ENCODE peak calls at places on chromosomes 12 and 14, in four cellular contexts. V, Z, D and B are unnamed samples.

GRCh38 chr14:34043627-34044372 is 92.9 kb upstream of the EGLN3 start:
- DNase-seq in Z (no peak), V (no peak), D (no peak), B (no peak)

GRCh38 chr14:103549361-103550311 is 12.8 kb downstream of the BAG5 start:
- DNase-seq in V (no peak), D (no peak), Z (no peak), B (no peak)

GRCh38 chr14:82710257-82710841 is 1176.7 kb upstream of the SEL1L start:
- DNase-seq in V (peak), D (no peak), Z (peak), B (no peak)

GRCh38 chr12:22312336-22312735 is 22.2 kb downstream of the ST8SIA1 start:
- DNase-seq in V (no peak), D (no peak), Z (peak), B (peak)

GRCh38 chr12:13359636-13360035 is 163.1 kb downstream of the EMP1 start:
- DNase-seq in D (no peak), V (no peak), Z (no peak), B (no peak)

GRCh38 chr12:124188561-124189405 is 106.1 kb upstream of the RFLNA start:
- DNase-seq in D (no peak), Z (no peak), V (no peak), B (peak)

GRCh38 chr12:269216-269615 is 6.6 kb upstream of the SLC6A13 start:
- DNase-seq in Z (peak), V (no peak), D (no peak), B (no peak)

GRCh38 chr12:38961044-38961443 is 55.7 kb upstream of the CPNE8 start:
- DNase-seq in Z (no peak), V (no peak), D (no peak), B (no peak)

GRCh38 chr12:8544295-8544694 is 3.6 kb upstream of the CLEC4E start:
- DNase-seq in D (peak), Z (peak), V (peak), B (no peak)

GRCh38 chr14:96380735-96381134 is 11.2 kb upstream of the AK7 start:
- DNase-seq in D (no peak), V (no peak), Z (no peak), B (no peak)

GRCh38 chr14:102374264-102374663 is 11.5 kb downstream of the TECPR2 start:
- DNase-seq in D (no peak), V (no peak), Z (no peak), B (no peak)

DNA sequence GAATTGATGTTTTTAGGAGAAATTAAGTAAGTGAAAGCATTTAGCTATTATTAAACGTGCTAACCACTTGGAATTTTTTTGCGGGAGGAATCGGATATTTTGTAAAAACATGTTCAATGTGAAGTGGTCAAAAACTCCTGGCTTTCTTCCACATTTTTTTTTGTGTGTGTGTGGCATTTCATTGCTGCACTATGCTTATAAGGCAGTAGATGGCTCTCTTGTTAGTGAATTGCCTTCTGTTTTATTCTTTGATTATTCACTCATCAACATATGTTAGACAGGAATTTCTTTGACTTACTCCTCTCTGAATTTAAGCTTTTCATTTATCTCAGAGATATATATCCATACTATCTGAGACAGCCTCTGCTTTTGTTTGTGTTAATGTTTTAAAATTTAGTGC is 71.3 kb downstream of the DERA start:
- DNase-seq in V (no peak), Z (peak), D (peak), B (no peak)
- TF ChIP-seq CTCF in V (peak), Z (peak), D (peak), B (peak)

GRCh38 chr12:57133916-57134315 is 5.6 kb downstream of the LRP1 start:
- DNase-seq in V (no peak), Z (no peak), D (no peak), B (no peak)

GRCh38 chr12:57133013-57133569 is 4.8 kb downstream of the LRP1 start:
- DNase-seq in D (no peak), Z (peak), V (no peak), B (no peak)

GRCh38 chr12:57134949-57135348 is 6.7 kb downstream of the LRP1 start:
- DNase-seq in Z (no peak), D (no peak), V (no peak), B (no peak)

GRCh38 chr12:57135939-57136338 is 7.7 kb downstream of the LRP1 start:
- DNase-seq in D (no peak), V (no peak), Z (peak), B (no peak)

DNA sequence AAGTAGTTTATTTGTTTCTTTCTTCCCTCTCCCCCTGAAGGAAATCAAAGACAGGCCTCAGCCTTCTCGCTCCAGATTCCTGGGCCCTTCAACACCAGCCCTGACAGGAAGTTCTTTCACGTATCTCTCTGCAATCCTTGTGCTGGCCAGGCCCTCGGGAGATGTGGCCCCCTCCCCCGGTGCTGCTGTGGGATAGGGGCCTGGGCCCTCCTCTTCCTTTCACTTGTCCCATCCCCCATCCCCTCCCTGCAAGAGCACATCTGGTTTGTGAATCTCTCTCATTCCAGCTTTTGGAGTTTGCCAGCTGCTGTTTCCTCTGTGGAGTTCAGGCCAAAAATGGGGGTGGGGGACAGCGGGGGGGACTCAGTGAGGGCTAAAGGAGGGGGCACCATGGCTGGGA is 7.2 kb downstream of the LRP1 start:
- DNase-seq in D (no peak), V (no peak), Z (peak), B (no peak)
- H3K4me3 ChIP-seq in D (peak), V (no peak), Z (peak), B (no peak)

GRCh38 chr12:71938728-71939385 is at the start of gene TPH2:
- DNase-seq in V (peak), D (no peak), Z (peak), B (no peak)
- TF ChIP-seq CTCF in V (peak), D (peak), Z (peak), B (peak)

DNA sequence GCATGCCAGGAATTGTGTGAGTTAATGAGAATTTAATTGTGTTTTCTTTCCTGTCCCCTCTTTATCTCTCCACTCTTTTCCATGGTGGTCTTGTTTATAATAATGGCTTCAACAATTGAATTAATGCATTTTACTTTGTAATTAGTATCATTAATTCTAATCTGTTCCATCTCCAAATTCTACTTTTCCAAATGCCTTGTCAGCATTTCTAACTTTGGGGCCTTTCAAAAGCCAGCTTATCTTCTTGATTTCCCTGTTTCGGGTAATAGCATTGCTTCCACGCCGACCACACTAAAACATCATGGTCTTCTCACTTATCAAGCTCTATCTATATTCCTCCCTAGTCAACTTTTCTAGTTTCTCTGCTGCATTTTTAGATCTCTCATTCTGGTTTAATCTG is 54.2 kb upstream of the RMST start:
- DNase-seq in V (no peak), D (no peak), Z (no peak), B (no peak)
- H3K4me3 ChIP-seq in V (no peak), D (no peak), Z (no peak), B (no peak)

DNA sequence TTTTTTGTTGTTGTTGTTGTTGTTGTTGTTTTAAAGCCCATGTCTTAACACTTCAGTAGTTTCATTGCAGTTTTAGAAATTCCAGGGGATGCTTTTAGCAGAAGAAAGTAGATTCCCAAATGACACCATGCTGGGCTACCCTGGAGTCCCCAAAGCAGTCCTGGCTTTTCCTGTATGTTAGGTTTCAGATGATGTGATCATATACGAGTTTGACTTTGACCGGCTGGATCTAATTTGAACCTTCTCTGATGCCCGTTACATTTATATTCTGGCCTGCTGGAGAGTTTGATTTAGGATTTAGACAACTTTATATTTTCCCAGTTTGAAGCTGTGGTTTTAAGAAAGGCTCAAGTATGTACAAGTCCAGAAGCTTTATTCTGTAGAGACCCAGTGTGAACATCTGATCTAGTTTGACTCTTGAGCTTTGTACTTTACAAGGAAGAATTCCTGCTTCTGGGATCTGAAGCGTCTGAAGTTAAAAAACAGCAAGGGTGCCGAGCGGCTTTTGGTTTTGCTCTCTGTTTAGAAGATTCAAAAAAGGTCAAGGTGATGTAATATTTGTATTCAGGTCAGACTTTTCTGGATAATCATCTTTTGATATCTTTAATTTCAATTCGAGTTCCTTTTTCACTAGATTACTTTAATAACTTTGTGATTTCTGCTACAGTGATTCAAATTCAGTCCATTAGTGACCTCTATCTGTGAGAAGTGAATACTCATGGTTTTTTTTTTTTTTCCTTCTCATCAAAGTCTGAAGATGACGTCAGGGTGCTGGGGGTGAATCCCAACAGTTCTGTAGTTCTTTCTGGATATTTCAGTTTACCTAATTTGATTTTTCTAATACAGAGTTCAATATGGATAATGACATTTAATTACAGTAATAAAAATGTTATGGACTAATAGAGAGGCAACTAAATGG is 6.2 kb downstream of the FLRT2 start:
- DNase-seq in V (no peak), Z (peak), D (no peak), B (no peak)
- TF ChIP-seq CTCF in V (no peak), Z (peak), D (peak), B (peak)

GRCh38 chr12:47950856-47951468 is 12.4 kb upstream of the TMEM106C start:
- DNase-seq in Z (no peak), D (no peak), V (no peak), B (no peak)

GRCh38 chr12:47954058-47954457 is 9.3 kb upstream of the TMEM106C start:
- DNase-seq in D (no peak), Z (no peak), V (no peak), B (no peak)

GRCh38 chr12:47949441-47950341 is 13.7 kb upstream of the TMEM106C start:
- DNase-seq in V (peak), Z (peak), D (peak), B (no peak)

GRCh38 chr12:47955059-47955458 is 8.3 kb upstream of the TMEM106C start:
- DNase-seq in V (no peak), Z (peak), D (no peak), B (no peak)

GRCh38 chr12:47954467-47955045 is 8.8 kb upstream of the TMEM106C start:
- DNase-seq in D (no peak), V (no peak), Z (no peak), B (no peak)
- H3K4me3 ChIP-seq in D (no peak), V (no peak), Z (no peak), B (no peak)

DNA sequence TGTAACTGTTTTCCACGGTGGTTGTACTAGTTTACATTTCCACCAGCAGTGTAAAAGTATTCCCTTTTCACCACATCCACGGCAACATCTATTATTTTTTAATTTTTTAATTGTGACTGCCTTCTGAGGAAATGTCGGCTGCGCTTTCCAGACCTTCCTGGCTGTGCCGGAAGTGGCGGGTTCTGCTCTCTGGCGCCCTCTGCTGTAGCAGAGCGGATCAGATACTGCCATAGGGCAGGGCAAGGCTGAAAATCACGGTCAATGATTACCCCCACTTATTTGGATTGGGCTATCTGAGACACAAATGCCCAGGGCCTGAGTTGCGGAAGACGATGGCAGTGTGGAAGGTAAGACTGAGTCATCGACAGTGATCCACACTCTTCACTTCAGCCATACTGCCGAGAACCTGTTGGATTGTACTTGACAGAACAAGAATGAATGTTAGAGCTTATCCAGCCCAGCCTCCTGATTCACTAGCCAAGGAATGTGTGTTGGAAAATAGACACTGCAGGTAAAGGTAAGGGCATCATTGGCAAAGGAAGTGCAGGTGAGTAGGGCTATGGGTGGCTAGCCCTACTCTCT is 124.2 kb downstream of the NTF3 start:
- DNase-seq in Z (no peak), V (no peak), D (no peak), B (no peak)
- TF ChIP-seq CTCF in Z (no peak), V (no peak), D (peak), B (peak)